ENCODE peak calls at places on chromosomes 3 and 15, in four cellular contexts. W is H1, P is GM12878, D is K562. V is an unnamed sample.

GRCh38 chr3:98814799-98815450 is 51.8 kb downstream of the ST3GAL6 start:
- DNase-seq in W (no peak), P (no peak), D (no peak), V (no peak)

GRCh38 chr3:155745795-155746550 is 1.1 kb upstream of the PLCH1 start:
- DNase-seq in W (peak), P (no peak), D (no peak), V (peak)

GRCh38 chr3:17260257-17260656 is 375.5 kb downstream of the PLCL2 start:
- DNase-seq in W (no peak), P (no peak), D (no peak), V (no peak)

GRCh38 chr15:70796516-70797310 is 33.4 kb upstream of the UACA start:
- DNase-seq in W (no peak), P (no peak), D (no peak), V (no peak)

GRCh38 chr15:38611228-38611627 is 46.6 kb upstream of the RASGRP1 start:
- DNase-seq in W (no peak), P (no peak), D (no peak), V (no peak)

GRCh38 chr15:59522988-59523461 is 85.0 kb downstream of the FAM81A start:
- DNase-seq in W (no peak), P (no peak), D (no peak), V (no peak)

GRCh38 chr3:98010194-98010882 is 24.8 kb downstream of the GABRR3 start:
- DNase-seq in W (no peak), P (no peak), D (peak), V (peak)

GRCh38 chr15:47431501-47431900 is 285.8 kb upstream of the SEMA6D start:
- DNase-seq in W (no peak), P (no peak), D (no peak), V (peak)

GRCh38 chr3:70264122-70264780 is 48.2 kb downstream of the MDFIC2 start:
- DNase-seq in W (no peak), P (no peak), D (no peak), V (peak)

GRCh38 chr3:29370451-29371420 is 89.9 kb downstream of the RBMS3 start:
- DNase-seq in W (no peak), P (no peak), D (no peak), V (no peak)

GRCh38 chr3:32105291-32106131 is 909 bp upstream of the GPD1L start:
- DNase-seq in W (no peak), P (no peak), D (no peak), V (no peak)

GRCh38 chr15:71085809-71086208 is 29.5 kb upstream of the THSD4 start:
- DNase-seq in W (peak), P (no peak), D (no peak), V (no peak)

GRCh38 chr15:38226867-38227266 is 25.8 kb upstream of the SPRED1 start:
- DNase-seq in W (no peak), P (no peak), D (peak), V (peak)

GRCh38 chr3:15858547-15859506 is 61.0 kb upstream of the ANKRD28 start:
- DNase-seq in W (no peak), P (peak), D (peak), V (peak)

GRCh38 chr3:191087391-191087790 is 111.7 kb upstream of the OSTN start:
- DNase-seq in W (no peak), P (no peak), D (no peak), V (no peak)

GRCh38 chr3:99952306-99952705 is 134.6 kb downstream of the CMSS1 start:
- DNase-seq in W (no peak), P (no peak), D (no peak), V (no peak)

GRCh38 chr3:11080492-11080891 is 73.8 kb upstream of the HRH1 start:
- DNase-seq in W (no peak), P (no peak), D (no peak), V (no peak)

GRCh38 chr3:125039897-125040175 is 16.0 kb downstream of the HEG1 start:
- DNase-seq in W (no peak), P (no peak), D (no peak), V (no peak)

GRCh38 chr3:33004961-33005360 is 53.5 kb downstream of the CCR4 start:
- DNase-seq in W (no peak), P (no peak), D (no peak), V (no peak)

GRCh38 chr3:50890688-50891344 is 216.1 kb downstream of the DOCK3 start:
- DNase-seq in W (no peak), P (no peak), D (no peak), V (no peak)

GRCh38 chr15:25742421-25743159 is 120.5 kb downstream of the ATP10A start:
- DNase-seq in W (no peak), P (no peak), D (no peak), V (no peak)

GRCh38 chr3:46209751-46210470 is 1.8 kb upstream of the CCR1 start:
- DNase-seq in W (no peak), P (no peak), D (no peak), V (no peak)
- TF ChIP-seq ATF3 in W (no peak), P (no peak), D (no peak), V (no peak)

DNA sequence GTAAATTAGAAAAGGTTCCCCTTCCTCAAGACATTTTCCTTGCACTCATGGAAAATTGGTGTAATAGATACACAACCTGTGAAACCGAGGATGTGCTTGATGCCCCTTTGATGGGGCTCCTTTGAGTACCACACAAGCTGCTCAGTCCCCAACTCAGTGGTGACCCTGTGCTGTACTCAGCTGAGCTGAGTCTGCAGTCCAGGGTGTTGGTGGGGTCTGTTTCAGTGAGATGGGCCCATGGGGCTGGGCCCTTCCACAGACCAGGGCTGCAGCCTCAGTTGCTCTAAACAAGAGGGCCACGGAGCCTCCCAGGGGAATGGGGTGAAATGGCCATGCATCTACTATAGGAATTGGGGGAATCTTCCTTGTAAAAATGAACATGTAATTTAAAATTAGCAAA is 39.3 kb downstream of the KY start:
- DNase-seq in W (no peak), P (no peak), D (no peak), V (no peak)
- H3K4me2 ChIP-seq in W (no peak), P (no peak), D (no peak), V (no peak)

DNA sequence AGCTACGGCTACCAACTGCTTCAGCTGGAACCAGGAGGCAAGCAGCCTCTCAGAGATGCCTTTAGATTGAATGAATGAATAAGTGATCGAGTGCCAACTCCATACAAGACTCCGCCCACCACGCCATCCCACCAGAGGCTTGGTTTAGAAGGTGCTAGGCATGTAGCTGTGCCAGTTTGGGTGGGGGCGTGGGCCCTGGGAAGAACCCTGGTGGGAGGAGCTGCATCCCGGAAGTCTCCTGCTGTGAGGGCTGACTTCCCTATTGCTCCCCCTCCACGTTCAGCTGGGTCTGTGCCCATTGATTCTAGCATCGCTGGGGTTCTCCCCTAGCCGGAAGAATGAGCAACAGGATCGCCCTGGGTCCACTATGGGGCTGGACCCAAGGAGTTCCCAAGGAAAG is 20.9 kb downstream of the LINGO1 start:
- DNase-seq in W (no peak), P (no peak), D (no peak), V (no peak)
- TF ChIP-seq CHD2 in W (no peak), P (no peak), D (no peak), V (no peak)

DNA sequence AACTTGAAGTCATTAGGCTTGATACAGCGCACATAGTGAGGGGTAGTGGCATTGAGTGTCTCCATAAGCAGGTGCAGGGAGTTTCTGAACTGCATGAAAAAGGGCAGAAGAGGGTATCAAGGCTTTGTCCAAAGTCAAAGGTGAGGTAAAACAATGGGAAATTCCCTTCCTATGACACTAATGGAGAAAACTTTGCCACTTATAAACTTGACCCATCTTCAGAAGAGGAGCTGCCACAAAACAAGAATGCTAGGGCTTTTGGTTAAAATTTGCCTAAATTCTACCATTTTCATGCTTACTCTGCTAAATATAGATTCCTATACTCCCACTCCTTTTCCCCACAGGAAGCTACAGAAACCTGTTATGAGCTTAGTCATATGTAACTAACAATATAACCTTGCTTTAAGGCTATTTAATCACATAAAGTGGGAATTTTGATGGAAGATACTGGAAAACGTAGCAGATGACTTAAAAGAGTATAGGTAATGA is 87.5 kb upstream of the MYO5C start:
- DNase-seq in W (no peak), P (peak), D (no peak), V (no peak)
- TF ChIP-seq ATF3 in W (no peak), P (no peak), D (no peak), V (no peak)

GRCh38 chr15:85421116-85421925 is 40.9 kb downstream of the AKAP13 start:
- DNase-seq in W (no peak), P (no peak), D (no peak), V (no peak)
- H3K4me2 ChIP-seq in W (no peak), P (no peak), D (no peak), V (no peak)

DNA sequence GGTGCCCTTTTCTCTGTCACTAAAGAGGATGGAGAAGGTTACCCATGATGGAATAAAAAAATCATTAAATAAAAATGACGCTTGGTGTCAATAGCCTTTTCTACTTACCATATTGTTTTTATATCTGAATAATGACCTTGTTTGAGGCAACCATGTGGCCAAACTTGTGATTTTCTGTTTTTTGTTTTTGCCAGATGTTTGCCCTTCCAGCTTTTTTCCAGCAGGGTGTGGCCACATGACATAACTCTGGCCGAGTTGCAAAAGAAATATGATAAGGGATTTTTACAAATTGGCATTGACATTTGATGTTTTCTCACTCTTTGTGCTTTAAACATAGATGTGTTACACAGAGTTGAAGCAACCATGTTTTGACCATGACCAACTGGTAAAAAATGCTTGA is 39.7 kb upstream of the EPHA3 start:
- DNase-seq in W (no peak), P (no peak), D (no peak), V (no peak)
- TF ChIP-seq CHD2 in W (no peak), P (no peak), D (no peak), V (no peak)

GRCh38 chr3:58356054-58356453 is 23.4 kb downstream of the PXK start:
- DNase-seq in W (no peak), P (no peak), D (no peak), V (no peak)

GRCh38 chr3:58358808-58359207 is 26.1 kb downstream of the PXK start:
- DNase-seq in W (no peak), P (no peak), D (no peak), V (no peak)

GRCh38 chr3:58358092-58358491 is 25.4 kb downstream of the PXK start:
- DNase-seq in W (no peak), P (no peak), D (no peak), V (no peak)

GRCh38 chr3:58355174-58355573 is 22.5 kb downstream of the PXK start:
- DNase-seq in W (no peak), P (no peak), D (no peak), V (no peak)

GRCh38 chr3:58357402-58357801 is 24.7 kb downstream of the PXK start:
- DNase-seq in W (no peak), P (no peak), D (no peak), V (no peak)
- TF ChIP-seq ATF3 in W (no peak), P (no peak), D (no peak), V (no peak)

GRCh38 chr15:63458794-63459395 is 45.5 kb upstream of the USP3 start:
- DNase-seq in W (no peak), P (no peak), D (no peak), V (no peak)

GRCh38 chr15:63462053-63462452 is 42.3 kb upstream of the USP3 start:
- DNase-seq in W (no peak), P (no peak), D (no peak), V (no peak)

GRCh38 chr15:63460210-63461135 is 43.9 kb upstream of the USP3 start:
- DNase-seq in W (no peak), P (no peak), D (no peak), V (no peak)

GRCh38 chr15:63463030-63463429 is 41.4 kb upstream of the USP3 start:
- DNase-seq in W (no peak), P (no peak), D (no peak), V (no peak)

DNA sequence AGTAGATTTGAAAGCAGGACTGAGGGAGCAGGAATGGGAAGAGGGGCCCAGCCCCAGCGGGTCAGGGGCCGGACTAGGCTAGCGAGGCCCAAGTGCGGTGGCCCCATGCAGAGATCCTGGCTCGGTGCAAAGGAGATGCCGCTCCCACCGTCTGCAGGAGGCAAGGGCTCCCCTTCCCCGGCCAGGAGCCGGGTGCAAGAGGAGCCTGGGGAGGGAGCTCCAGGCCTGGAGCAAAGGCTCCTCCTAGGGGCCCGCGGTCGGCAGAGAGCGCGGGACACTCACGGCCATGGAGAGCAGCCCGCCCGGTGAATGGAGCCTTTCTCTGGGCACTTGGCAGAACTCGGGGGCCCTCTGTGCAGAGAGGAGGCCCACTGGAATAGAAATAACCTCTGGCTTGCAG is 43.2 kb upstream of the USP3 start:
- DNase-seq in W (peak), P (no peak), D (no peak), V (peak)
- H3K4me2 ChIP-seq in W (peak), P (no peak), D (no peak), V (peak)

DNA sequence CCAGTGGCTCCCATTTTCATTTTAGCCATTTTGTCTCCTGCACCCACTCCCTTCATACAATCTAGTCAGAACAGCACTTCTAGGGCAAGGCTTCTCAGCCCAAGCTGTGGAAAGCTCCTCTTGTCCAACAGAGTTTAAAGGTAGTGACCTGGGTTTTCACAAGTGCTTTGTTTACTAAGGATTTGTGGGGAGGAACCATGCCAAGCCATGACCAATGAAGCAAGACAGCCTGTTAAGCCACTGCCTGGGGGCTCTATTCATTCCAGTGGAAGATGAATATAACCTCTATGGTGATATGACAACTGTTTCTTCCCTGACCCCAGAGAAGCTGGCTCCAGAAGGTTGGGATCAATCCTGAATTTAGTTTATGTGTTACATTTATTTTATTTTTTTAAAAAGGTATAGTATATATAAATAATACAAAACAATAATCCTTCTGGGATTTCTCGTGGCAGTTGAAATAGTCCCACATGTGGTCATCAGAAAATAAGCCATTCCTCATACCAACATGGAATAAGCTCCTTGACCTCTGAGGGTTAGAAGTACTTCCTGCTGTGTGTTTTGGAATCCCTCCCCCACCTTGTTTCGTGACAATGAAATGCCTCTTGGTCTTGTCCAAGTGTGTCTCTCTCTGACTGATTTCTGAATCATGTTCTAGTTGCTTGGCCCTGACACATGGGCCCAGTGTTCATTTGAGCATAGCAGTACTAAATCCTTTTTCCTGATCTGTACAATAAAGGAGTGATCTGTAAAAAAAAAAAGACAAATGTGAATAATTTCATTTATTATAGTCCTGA is 13.3 kb upstream of the THUMPD3 start:
- DNase-seq in W (no peak), P (no peak), D (peak), V (peak)
- TF ChIP-seq CHD2 in W (no peak), P (no peak), D (no peak), V (no peak)